ENCODE peak calls at places on chromosomes 4 and X, in five cellular contexts. Z is stromal cell of bone marrow; U is hepatocyte; I is hypothalamus; C is stimulated activated naive CD8-positive, alpha-beta T cell treated with anti-CD3 and anti-CD28 coated beads, Interleukin-15, Interleukin-2, amounts not matched to agents 100 U/mL and 50 U/mL, for 24 hours. K is an unnamed sample.

GRCh38 chr4:127610488-127610887 is 22.3 kb upstream of the INTU start:
- DNase-seq in U (no peak), Z (no peak), C (no peak), I (no peak), K (no peak)

GRCh38 chr4:71609159-71609558 is 174.7 kb downstream of the GC start:
- DNase-seq in I (no peak), Z (no peak), U (no peak), C (no peak), K (no peak)

GRCh38 chrX:154541896-154542722 is 4.5 kb downstream of the G6PD start:
- DNase-seq in I (peak; percentile 20), U (peak; percentile 68), C (peak; percentile 61), Z (peak; percentile 87), K (peak; percentile 5)

GRCh38 chr4:6942238-6942800 is 32.7 kb downstream of the TBC1D14 start:
- DNase-seq in C (peak; percentile 30), U (peak; percentile 87), Z (peak; percentile 91), I (no peak), K (no peak)

GRCh38 chr4:83569967-83570366 is 34.1 kb downstream of the GPAT3 start:
- DNase-seq in C (no peak), I (no peak), Z (no peak), U (no peak), K (no peak)

GRCh38 chr4:129545599-129546278 is 449.8 kb downstream of the C4orf33 start:
- DNase-seq in C (no peak), Z (no peak), I (no peak), U (peak; percentile 49), K (no peak)

GRCh38 chr4:125198916-125199315 is 115.8 kb upstream of the FAT4 start:
- DNase-seq in I (no peak), U (no peak), C (no peak), Z (no peak), K (no peak)

GRCh38 chr4:140996757-140997156 is 136.5 kb downstream of the RNF150 start:
- DNase-seq in Z (peak; percentile 36), U (no peak), I (no peak), C (no peak), K (no peak)

GRCh38 chr4:152729466-152729865 is 49.7 kb upstream of the TMEM154 start:
- DNase-seq in I (no peak), U (no peak), Z (peak; percentile 36), C (no peak), K (no peak)

GRCh38 chr4:56656346-56656643 is 24.8 kb downstream of the HOPX start:
- DNase-seq in I (no peak), Z (no peak), U (peak; percentile 19), C (peak; percentile 73), K (no peak)

GRCh38 chr4:158065176-158065575 is 107.6 kb downstream of the GASK1B start:
- DNase-seq in I (no peak), C (no peak), Z (no peak), U (no peak), K (no peak)

GRCh38 chr4:186684889-186685309 is 38.8 kb downstream of the FAT1 start:
- DNase-seq in I (no peak), C (no peak), U (peak; percentile 53), Z (no peak), K (no peak)

GRCh38 chr4:124288706-124289486 is 423.6 kb downstream of the ANKRD50 start:
- DNase-seq in I (no peak), C (no peak), Z (no peak), U (no peak), K (no peak)

GRCh38 chrX:69015156-69015555 is 150.1 kb downstream of the PJA1 start:
- DNase-seq in I (no peak), Z (no peak), C (no peak), U (no peak), K (no peak)

K was measured in C1 segment of cervical spinal cord.